ENCODE peak calls at places on chromosome 14, in eight cellular contexts. P, S, W, M, F, U, O and L are unnamed samples.

GRCh38 chr14:105193916-105194782 is 13.0 kb upstream of the NUDT14 start:
- DNase-seq in U (no peak), F (no peak), M (peak; percentile 22), S (no peak), P (no peak), W (no peak), O (peak; percentile 38), L (no peak)

GRCh38 chr14:94992046-94992445 is 165.3 kb downstream of the DICER1 start:
- DNase-seq in S (no peak), M (no peak), F (no peak), O (peak; percentile 39), P (no peak), W (no peak), U (no peak), L (no peak)

GRCh38 chr14:101476258-101476930 is 84.9 kb upstream of the DIO3 start:
- DNase-seq in P (no peak), W (peak; percentile 77), S (no peak), F (no peak), M (no peak), U (peak; percentile 4), O (no peak), L (no peak)

GRCh38 chr14:65940056-65940735 is 527.7 kb downstream of the FUT8 start:
- DNase-seq in S (no peak), O (peak; percentile 34), F (peak; percentile 39), P (peak; percentile 57), M (no peak), U (no peak), W (no peak), L (no peak)

GRCh38 chr14:28678887-28679286 is 87.7 kb upstream of the FOXG1 start:
- DNase-seq in U (no peak), P (no peak), M (no peak), F (no peak), W (no peak), O (no peak), S (no peak), L (no peak)

GRCh38 chr14:69043598-69044267 is 64.6 kb upstream of the ACTN1 start:
- DNase-seq in P (no peak), O (peak; percentile 85), W (no peak), S (no peak), U (no peak), M (peak; percentile 78), F (no peak), L (peak; percentile 70)

GRCh38 chr14:28756896-28757570 is 9.6 kb upstream of the FOXG1 start:
- DNase-seq in F (no peak), W (no peak), S (no peak), P (peak; percentile 46), M (peak; percentile 64), U (no peak), O (peak; percentile 77), L (peak; percentile 14)

GRCh38 chr14:20564501-20564997 is 3.7 kb upstream of the RNASE9 start:
- DNase-seq in U (no peak), F (no peak), O (no peak), P (no peak), S (no peak), M (no peak), W (no peak), L (no peak)

GRCh38 chr14:104395941-104396681 is 183.5 kb upstream of the C14orf180 start:
- DNase-seq in S (no peak), U (peak; percentile 21), P (no peak), O (no peak), W (no peak), M (no peak), F (no peak), L (no peak)

GRCh38 chr14:24665440-24665991 is 31.5 kb upstream of the GZMB start:
- DNase-seq in W (no peak), S (no peak), U (no peak), M (no peak), O (no peak), P (no peak), F (no peak), L (no peak)

GRCh38 chr14:94887591-94887990 is 117.7 kb upstream of the GSC start:
- DNase-seq in O (no peak), F (no peak), P (no peak), S (no peak), U (no peak), M (no peak), W (no peak), L (no peak)

DNA sequence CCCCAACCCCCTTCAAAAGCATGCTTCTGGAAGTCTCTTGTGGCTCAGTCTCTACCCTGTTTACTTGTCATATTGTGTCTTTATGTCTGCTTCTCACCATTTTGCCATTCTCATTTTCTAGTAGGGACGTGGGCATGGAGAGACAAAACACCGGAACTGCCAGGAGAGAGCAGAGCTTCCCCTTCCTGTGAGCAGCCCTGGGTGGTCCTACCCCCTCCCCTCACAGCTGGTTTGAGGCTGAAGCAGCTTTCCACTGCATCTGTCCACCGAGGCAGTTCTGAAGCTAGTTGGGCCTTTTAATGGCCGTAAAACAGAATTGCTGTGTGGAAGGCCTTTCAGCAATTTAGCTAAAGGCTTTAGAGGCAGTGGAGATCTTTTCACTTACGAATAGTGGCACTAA is 77.0 kb downstream of the PELI2 start:
- DNase-seq in O (no peak), P (no peak), U (no peak), M (no peak), S (no peak), W (no peak), F (no peak), L (no peak)
- H3K27ac ChIP-seq in O (no peak overlapping the region), P (no peak overlapping the region), U (peak overlapping the region; percentile 57), M (no peak overlapping the region), S (no peak overlapping the region), W (no peak overlapping the region), F (no peak overlapping the region), L (no peak overlapping the region)

GRCh38 chr14:35384386-35385041 is 20.0 kb downstream of the NFKBIA start:
- DNase-seq in P (no peak), U (no peak), O (peak; percentile 98), F (no peak), W (no peak), S (no peak), M (peak; percentile 93), L (peak; percentile 96)
- H3K27ac ChIP-seq in P (no peak overlapping the region), U (peak overlapping the region; percentile 86), O (peak overlapping the region; percentile 90), F (no peak overlapping the region), W (peak overlapping the region; percentile 61), S (no peak overlapping the region), M (peak overlapping the region; percentile 83), L (peak overlapping the region; percentile 93)

DNA sequence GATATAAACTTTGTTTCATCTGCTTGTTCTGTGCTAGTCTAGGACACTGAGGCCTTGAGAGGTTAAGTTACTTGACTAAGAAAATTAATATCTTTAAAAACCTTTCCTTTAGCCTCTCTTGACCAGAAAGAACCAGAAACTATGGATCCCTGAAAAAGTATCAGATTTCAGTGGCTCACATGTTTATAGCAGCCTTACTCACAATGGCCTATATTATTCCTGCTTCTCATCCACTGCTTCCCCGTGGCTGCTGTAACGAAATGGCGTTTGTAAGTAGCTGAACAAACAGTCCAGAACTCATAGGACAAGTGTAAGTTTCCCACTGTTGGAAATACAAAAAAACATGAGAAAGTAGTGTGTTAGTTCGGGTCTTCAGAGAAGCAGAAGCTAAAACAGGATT is 3.2 kb upstream of the PYGL start:
- DNase-seq in O (peak; percentile 22), M (no peak), W (no peak), P (no peak), F (no peak), S (no peak), U (no peak), L (no peak)
- H3K27ac ChIP-seq in O (no peak overlapping the region), M (no peak overlapping the region), W (no peak overlapping the region), P (no peak overlapping the region), F (no peak overlapping the region), S (no peak overlapping the region), U (no peak overlapping the region), L (no peak overlapping the region)

GRCh38 chr14:39430762-39431415 is 1.3 kb downstream of the FBXO33 start:
- DNase-seq in P (peak; percentile 7), S (no peak), M (no peak), U (no peak), W (no peak), F (no peak), O (peak; percentile 62), L (peak; percentile 18)
- H3K27ac ChIP-seq in P (no peak overlapping the region), S (no peak overlapping the region), M (peak overlapping the region; percentile 100), U (peak overlapping the region; percentile 99), W (peak overlapping the region; percentile 100), F (no peak overlapping the region), O (peak overlapping the region; percentile 100), L (peak overlapping the region; percentile 100)

GRCh38 chr14:96532632-96533031 is 30.4 kb downstream of the PAPOLA start:
- DNase-seq in F (no peak), W (no peak), P (no peak), M (no peak), U (no peak), S (no peak), O (no peak), L (no peak)
- H3K27ac ChIP-seq in F (no peak overlapping the region), W (no peak overlapping the region), P (no peak overlapping the region), M (no peak overlapping the region), U (no peak overlapping the region), S (no peak overlapping the region), O (no peak overlapping the region), L (no peak overlapping the region)